ENCODE peak calls at places on chromosomes 16 and 17, in seven cellular contexts. T is hypothalamus, U is AML-193, W is midbrain, I is mucosa of descending colon, Q is NCI-H1436 treated with DMSO at 0.1 percent for 48 hours, S is NCI-H2081 treated with DMSO at 0.1 percent for 48 hours. N is an unnamed sample.
A peak's percentile ranks its signal among the peaks of the same experiment; 100 is the strongest.

GRCh38 chr17:73211745-73212144 is 18.9 kb downstream of the COG1 start:
- DNase-seq in T (no peak), U (no peak), W (no peak), I (no peak), Q (no peak), S (no peak), N (no peak)

GRCh38 chr16:14172200-14172805 is 101.2 kb downstream of the MRTFB start:
- DNase-seq in T (no peak), U (no peak), W (no peak), I (no peak), Q (no peak), S (no peak), N (no peak)

GRCh38 chr17:3335876-3336275 is 37.7 kb upstream of the OR3A1 start:
- DNase-seq in T (no peak), U (peak; percentile 3), W (peak; percentile 4), I (peak; percentile 3), Q (no peak), S (no peak), N (no peak)

GRCh38 chr17:12917401-12917800 is 100.4 kb downstream of the ELAC2 start:
- DNase-seq in T (no peak), U (no peak), W (no peak), I (no peak), Q (no peak), S (no peak), N (no peak)

GRCh38 chr17:17439971-17440843 is 36.6 kb upstream of the MED9 start:
- DNase-seq in T (peak; percentile 37), U (peak; percentile 27), W (peak; percentile 71), I (peak; percentile 83), Q (peak; percentile 14), S (peak; percentile 65), N (peak; percentile 12)

GRCh38 chr16:54522596-54522995 is 236.0 kb upstream of the IRX3 start:
- DNase-seq in T (no peak), U (no peak), W (no peak), I (no peak), Q (no peak), S (no peak), N (no peak)

GRCh38 chr16:88057656-88058055 is 106.4 kb downstream of the BANP start:
- DNase-seq in T (no peak), U (no peak), W (no peak), I (no peak), Q (no peak), S (no peak), N (no peak)

GRCh38 chr16:1262210-1262845 is 6.5 kb downstream of the TPSD1 start:
- DNase-seq in T (no peak), U (no peak), W (no peak), I (no peak), Q (no peak), S (no peak), N (no peak)

GRCh38 chr16:83912152-83912948 is 13.4 kb downstream of the MLYCD start:
- DNase-seq in T (no peak), U (no peak), W (no peak), I (no peak), Q (no peak), S (no peak), N (no peak)

GRCh38 chr16:3876160-3876559 is 4.4 kb downstream of the CREBBP start:
- DNase-seq in T (no peak), U (no peak), W (no peak), I (no peak), Q (no peak), S (no peak), N (no peak)

GRCh38 chr17:81458628-81459027 is 54.0 kb downstream of the ACTG1 start:
- DNase-seq in T (no peak), U (no peak), W (no peak), I (no peak), Q (no peak), S (no peak), N (no peak)

GRCh38 chr16:13435873-13436474 is 484.0 kb upstream of the ERCC4 start:
- DNase-seq in T (no peak), U (no peak), W (no peak), I (no peak), Q (no peak), S (no peak), N (no peak)

GRCh38 chr17:12688382-12688781 is 22.7 kb downstream of the MYOCD start:
- DNase-seq in T (no peak), U (no peak), W (no peak), I (no peak), Q (no peak), S (no peak), N (no peak)

GRCh38 chr17:57369509-57369945 is 113.2 kb downstream of the MSI2 start:
- DNase-seq in T (no peak), U (no peak), W (no peak), I (no peak), Q (no peak), S (no peak), N (no peak)

GRCh38 chr16:11576427-11577289 is 10.1 kb downstream of the LITAF start:
- DNase-seq in T (no peak), U (no peak), W (no peak), I (no peak), Q (no peak), S (no peak), N (no peak)

GRCh38 chr16:85316321-85316919 is 204.1 kb upstream of the CIBAR2 start:
- DNase-seq in T (no peak), U (peak; percentile 33), W (peak; percentile 63), I (peak; percentile 75), Q (peak; percentile 36), S (no peak), N (no peak)

GRCh38 chr17:2050871-2051387 is 4.0 kb upstream of the HIC1 start:
- DNase-seq in T (no peak), U (no peak), W (no peak), I (peak; percentile 44), Q (no peak), S (no peak), N (no peak)

GRCh38 chr16:19960183-19960582 is 75.5 kb upstream of the GPRC5B start:
- DNase-seq in T (no peak), U (no peak), W (no peak), I (no peak), Q (no peak), S (no peak), N (no peak)

GRCh38 chr17:81037783-81038733 is 3.1 kb downstream of the BAIAP2 start:
- DNase-seq in T (no peak), U (no peak), W (no peak), I (no peak), Q (no peak), S (no peak), N (no peak)

GRCh38 chr16:1709356-1709755 is 3.4 kb downstream of the MAPK8IP3 start:
- DNase-seq in T (no peak), U (no peak), W (no peak), I (no peak), Q (no peak), S (no peak), N (no peak)

GRCh38 chr17:81345211-81346089 is 49.8 kb upstream of the BAHCC1 start:
- DNase-seq in T (peak; percentile 63), U (peak; percentile 79), W (peak; percentile 63), I (peak; percentile 77), Q (no peak), S (peak; percentile 42), N (no peak)

GRCh38 chr16:88651276-88651988 is 579 bp upstream of the CYBA start:
- DNase-seq in T (no peak), U (no peak), W (no peak), I (peak; percentile 59), Q (no peak), S (no peak), N (no peak)

GRCh38 chr16:85082553-85083050 is 29.7 kb downstream of the CIBAR2 start:
- DNase-seq in T (no peak), U (no peak), W (no peak), I (no peak), Q (no peak), S (no peak), N (no peak)

GRCh38 chr16:49012961-49013726 is 268.5 kb downstream of the CBLN1 start:
- DNase-seq in T (peak; percentile 8), U (no peak), W (no peak), I (no peak), Q (no peak), S (no peak), N (no peak)

GRCh38 chr17:39716073-39716818 is 14.1 kb downstream of the MIEN1 start:
- DNase-seq in T (no peak), U (no peak), W (no peak), I (no peak), Q (no peak), S (no peak), N (no peak)

GRCh38 chr17:57574040-57574513 is 171.0 kb downstream of the CCDC182 start:
- DNase-seq in T (no peak), U (no peak), W (peak; percentile 82), I (peak; percentile 24), Q (no peak), S (no peak), N (no peak)

GRCh38 chr16:14289692-14290340 is 218.7 kb downstream of the MRTFB start:
- DNase-seq in T (no peak), U (peak; percentile 49), W (no peak), I (no peak), Q (no peak), S (no peak), N (no peak)

GRCh38 chr17:34797724-34798123 is 163.5 kb downstream of the CCT6B start:
- DNase-seq in T (no peak), U (peak; percentile 23), W (no peak), I (peak; percentile 22), Q (no peak), S (no peak), N (no peak)

GRCh38 chr17:64081802-64082799 is 47.8 kb downstream of the ERN1 start:
- DNase-seq in T (no peak), U (peak; percentile 24), W (no peak), I (no peak), Q (no peak), S (peak; percentile 73), N (no peak)